ENCODE peak calls at places on chromosome 6, in five cellular contexts. O is uterus, T is HFFc6, V is AG10803, I is AG04450. A is an unnamed sample.

GRCh38 chr6:107495196-107495643 is 5.3 kb downstream of the SOBP start:
- DNase-seq in I (no peak), O (no peak), V (no peak), T (no peak), A (no peak)

GRCh38 chr6:132530293-132530974 is 7.6 kb upstream of the TAAR9 start:
- DNase-seq in T (peak), V (peak), O (peak), I (peak), A (peak)

GRCh38 chr6:117531346-117531745 is 48.9 kb downstream of the DCBLD1 start:
- DNase-seq in T (no peak), I (no peak), V (peak), O (no peak), A (no peak)

GRCh38 chr6:42251500-42251899 is 33.8 kb upstream of the MRPS10 start:
- DNase-seq in V (peak), T (peak), O (no peak), I (no peak), A (no peak)

GRCh38 chr6:159257846-159258245 is 88.6 kb downstream of the FNDC1 start:
- DNase-seq in I (no peak), O (no peak), T (no peak), V (peak), A (no peak)

GRCh38 chr6:46170357-46171289 is at the start of gene ENPP5:
- DNase-seq in I (no peak), O (peak), T (no peak), V (no peak), A (peak)

GRCh38 chr6:80165143-80165542 is 58.7 kb downstream of the BCKDHB start:
- DNase-seq in I (no peak), O (no peak), T (no peak), V (peak), A (peak)

GRCh38 chr6:28474441-28475219 is 31.3 kb upstream of the ZSCAN23 start:
- DNase-seq in I (peak), V (peak), O (peak), T (peak), A (peak)

GRCh38 chr6:148573922-148574321 is 172.9 kb upstream of the UST start:
- DNase-seq in T (no peak), O (no peak), I (no peak), V (no peak), A (no peak)

GRCh38 chr6:39088331-39088730 is 26.7 kb downstream of the SAYSD1 start:
- DNase-seq in O (no peak), T (peak), V (peak), I (peak), A (no peak)

GRCh38 chr6:11297376-11297729 is 64.9 kb upstream of the NEDD9 start:
- DNase-seq in O (no peak), I (no peak), T (no peak), V (no peak), A (no peak)

GRCh38 chr6:25635886-25636317 is 16.1 kb upstream of the SCGN start:
- DNase-seq in I (no peak), O (no peak), T (no peak), V (no peak), A (no peak)

GRCh38 chr6:157861814-157862213 is 38.8 kb downstream of the SNX9 start:
- DNase-seq in T (no peak), O (no peak), I (no peak), V (peak), A (no peak)

GRCh38 chr6:150079604-150080003 is 10.7 kb upstream of the ULBP3 start:
- DNase-seq in T (no peak), I (no peak), O (no peak), V (no peak), A (no peak)

GRCh38 chr6:82072771-82073170 is 174.8 kb downstream of the IBTK start:
- DNase-seq in O (no peak), I (peak), T (peak), V (peak), A (no peak)

GRCh38 chr6:82072113-82072512 is 175.4 kb downstream of the IBTK start:
- DNase-seq in T (no peak), I (no peak), O (no peak), V (peak), A (no peak)

GRCh38 chr6:82076855-82077254 is 170.7 kb downstream of the IBTK start:
- DNase-seq in V (no peak), T (no peak), O (no peak), I (no peak), A (no peak)

GRCh38 chr6:82068721-82069120 is 178.8 kb downstream of the IBTK start:
- DNase-seq in O (no peak), V (peak), I (no peak), T (no peak), A (no peak)

GRCh38 chr6:82073484-82073883 is 174.1 kb downstream of the IBTK start:
- DNase-seq in V (no peak), I (no peak), O (no peak), T (no peak), A (no peak)
- TF ChIP-seq CTCF in V (no peak), I (no peak), O (no peak), T (no peak), A (no peak)

GRCh38 chr6:136037885-136038460 is 186.5 kb downstream of the PDE7B start:
- DNase-seq in I (peak), T (peak), V (peak), O (peak), A (no peak)
- TF ChIP-seq CTCF in I (peak), T (no peak), V (peak), O (peak), A (no peak)

GRCh38 chr6:55450007-55450406 is 122.7 kb downstream of the GFRAL start:
- DNase-seq in V (peak), T (no peak), O (no peak), I (no peak), A (no peak)

GRCh38 chr6:55443238-55444134 is 116.2 kb downstream of the GFRAL start:
- DNase-seq in T (no peak), O (no peak), V (no peak), I (no peak), A (no peak)

GRCh38 chr6:55448446-55448845 is 121.2 kb downstream of the GFRAL start:
- DNase-seq in T (peak), O (no peak), I (no peak), V (peak), A (no peak)

GRCh38 chr6:55449219-55449618 is 122.0 kb downstream of the GFRAL start:
- DNase-seq in O (no peak), T (no peak), V (no peak), I (no peak), A (no peak)

DNA sequence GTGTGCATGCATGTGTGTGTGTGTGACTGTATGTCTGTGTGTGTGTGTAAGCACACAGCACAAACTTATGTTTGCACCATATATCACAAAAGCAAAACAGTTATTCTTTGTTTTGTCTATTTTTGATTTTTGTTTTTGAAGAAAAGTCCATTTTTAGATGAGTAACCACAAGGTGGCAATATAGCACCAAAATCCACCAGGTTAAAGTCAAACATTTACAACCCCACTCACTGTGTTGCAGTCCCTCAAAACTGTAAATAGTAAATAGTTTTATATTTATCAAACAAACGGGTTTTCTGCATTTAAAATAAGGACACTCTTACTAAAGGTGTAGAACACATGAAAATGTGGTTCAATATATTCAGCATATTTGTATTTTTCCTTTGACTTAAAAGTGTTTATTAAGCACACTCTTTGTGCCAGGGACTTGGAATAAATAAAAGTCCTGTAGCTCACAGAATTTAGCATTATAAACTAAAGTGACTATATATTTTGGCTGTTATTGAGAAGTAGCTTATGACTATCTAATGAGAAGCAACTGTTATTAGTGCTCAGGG is 118.5 kb downstream of the GFRAL start:
- DNase-seq in I (no peak), V (peak), T (peak), O (no peak), A (no peak)
- TF ChIP-seq CTCF in I (peak), V (peak), T (peak), O (peak), A (no peak)

GRCh38 chr6:112935402-112936078 is 588.4 kb downstream of the RFPL4B start:
- DNase-seq in V (no peak), T (no peak), O (no peak), I (no peak), A (no peak)

GRCh38 chr6:112933947-112934346 is 586.8 kb downstream of the RFPL4B start:
- DNase-seq in V (no peak), T (no peak), O (no peak), I (no peak), A (no peak)

GRCh38 chr6:112934433-112935327 is 587.5 kb downstream of the RFPL4B start:
- DNase-seq in O (no peak), T (no peak), I (no peak), V (peak), A (no peak)

GRCh38 chr6:112929661-112930060 is 582.5 kb downstream of the RFPL4B start:
- DNase-seq in O (no peak), I (no peak), T (no peak), V (peak), A (no peak)

DNA sequence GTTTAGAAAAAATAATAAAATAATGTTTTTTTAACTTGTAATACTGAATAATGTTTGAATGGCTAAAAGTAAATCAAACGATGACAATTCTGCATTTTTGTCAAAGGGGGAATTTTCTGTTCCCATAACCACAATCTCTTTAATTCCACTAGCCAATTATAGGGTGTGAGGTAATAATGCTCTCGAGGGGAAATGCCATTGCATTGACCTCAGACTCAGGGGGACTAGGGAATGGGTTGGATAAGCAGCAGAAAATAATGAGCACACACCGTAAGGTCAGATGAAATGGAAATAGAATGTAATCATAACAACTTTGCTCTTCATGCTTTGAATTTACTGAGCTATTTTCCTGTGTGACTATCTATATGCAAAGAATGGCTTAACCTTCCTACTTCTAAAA is 584.7 kb downstream of the RFPL4B start:
- DNase-seq in V (peak), T (no peak), I (no peak), O (no peak), A (no peak)
- TF ChIP-seq CTCF in V (no peak), T (no peak), I (no peak), O (no peak), A (no peak)

GRCh38 chr6:5260661-5261544 is at the start of the genes FARS2 and LYRM4:
- DNase-seq in I (peak), V (peak), T (peak), O (peak), A (peak)
- TF ChIP-seq CTCF in I (peak), V (no peak), T (peak), O (peak), A (no peak)

A was measured in GM20000.